ENCODE peak calls at places on chromosomes 1 and 21, in five cellular contexts. One of them, this sample, is unnamed.
A peak's percentile ranks its signal among the peaks of the same experiment; 100 is the strongest.

GRCh38 chr1:33607444-33608005 is 135.1 kb downstream of the ZSCAN20 start:
- DNase-seq in SK-N-MC: no peak
- DNase-seq in substantia nigra: no peak
- DNase-seq in AG04450: no peak
- DNase-seq in GM23338: no peak
- DNase-seq in this sample: no peak

GRCh38 chr1:54750596-54750995 is 13.7 kb downstream of the PARS2 start:
- DNase-seq in SK-N-MC: no peak
- DNase-seq in substantia nigra: no peak
- DNase-seq in AG04450: no peak
- DNase-seq in GM23338: no peak
- DNase-seq in this sample: no peak

GRCh38 chr1:96927125-96927524 is 205.5 kb downstream of the PTBP2 start:
- DNase-seq in SK-N-MC: no peak
- DNase-seq in substantia nigra: no peak
- DNase-seq in AG04450: peak; percentile 23
- DNase-seq in GM23338: no peak
- DNase-seq in this sample: no peak

GRCh38 chr1:18581420-18581880 is 49.2 kb upstream of the PAX7 start:
- DNase-seq in SK-N-MC: no peak
- DNase-seq in substantia nigra: peak; percentile 7
- DNase-seq in AG04450: no peak
- DNase-seq in GM23338: peak; percentile 79
- DNase-seq in this sample: no peak

GRCh38 chr1:26833432-26834405 is 7.2 kb downstream of the ZDHHC18 start:
- DNase-seq in SK-N-MC: no peak
- DNase-seq in substantia nigra: no peak
- DNase-seq in AG04450: no peak
- DNase-seq in GM23338: no peak
- DNase-seq in this sample: no peak

GRCh38 chr1:177983824-177984528 is 14.1 kb upstream of the SEC16B start:
- DNase-seq in SK-N-MC: no peak
- DNase-seq in substantia nigra: peak; percentile 24
- DNase-seq in AG04450: peak; percentile 92
- DNase-seq in GM23338: peak; percentile 59
- DNase-seq in this sample: peak; percentile 59

GRCh38 chr1:41215623-41216022 is 26.5 kb downstream of the SCMH1 start:
- DNase-seq in SK-N-MC: no peak
- DNase-seq in substantia nigra: no peak
- DNase-seq in AG04450: no peak
- DNase-seq in GM23338: no peak
- DNase-seq in this sample: no peak

GRCh38 chr1:50774759-50775351 is 185.2 kb downstream of the FAF1 start:
- DNase-seq in SK-N-MC: peak; percentile 45
- DNase-seq in substantia nigra: no peak
- DNase-seq in AG04450: peak; percentile 39
- DNase-seq in GM23338: peak; percentile 81
- DNase-seq in this sample: peak; percentile 5

GRCh38 chr1:222326004-222326709 is 221.7 kb downstream of the HHIPL2 start:
- DNase-seq in SK-N-MC: no peak
- DNase-seq in substantia nigra: no peak
- DNase-seq in AG04450: no peak
- DNase-seq in GM23338: no peak
- DNase-seq in this sample: no peak

GRCh38 chr1:59156526-59157196 is 140.2 kb upstream of the FGGY start:
- DNase-seq in SK-N-MC: no peak
- DNase-seq in substantia nigra: no peak
- DNase-seq in AG04450: no peak
- DNase-seq in GM23338: peak; percentile 42
- DNase-seq in this sample: no peak

GRCh38 chr1:74775735-74776134 is 42.8 kb downstream of the TYW3 start:
- DNase-seq in SK-N-MC: no peak
- DNase-seq in substantia nigra: no peak
- DNase-seq in AG04450: no peak
- DNase-seq in GM23338: no peak
- DNase-seq in this sample: no peak
- H3K27ac ChIP-seq in SK-N-MC: no peak overlapping the region
- H3K27ac ChIP-seq in substantia nigra: no peak overlapping the region
- H3K27ac ChIP-seq in AG04450: no peak overlapping the region
- H3K27ac ChIP-seq in GM23338: no peak overlapping the region
- H3K27ac ChIP-seq in this sample: no peak overlapping the region

GRCh38 chr1:150649441-150649840 is 20.0 kb upstream of the ENSA start:
- DNase-seq in SK-N-MC: no peak
- DNase-seq in substantia nigra: no peak
- DNase-seq in AG04450: no peak
- DNase-seq in GM23338: no peak
- DNase-seq in this sample: no peak
- H3K27ac ChIP-seq in SK-N-MC: no peak overlapping the region
- H3K27ac ChIP-seq in substantia nigra: no peak overlapping the region
- H3K27ac ChIP-seq in AG04450: no peak overlapping the region
- H3K27ac ChIP-seq in GM23338: no peak overlapping the region
- H3K27ac ChIP-seq in this sample: no peak overlapping the region

GRCh38 chr1:95311006-95311405 is 77.0 kb downstream of the RWDD3 start:
- DNase-seq in SK-N-MC: no peak
- DNase-seq in substantia nigra: no peak
- DNase-seq in AG04450: no peak
- DNase-seq in GM23338: no peak
- DNase-seq in this sample: no peak
- H3K27ac ChIP-seq in SK-N-MC: peak overlapping the region; percentile 73
- H3K27ac ChIP-seq in substantia nigra: no peak overlapping the region
- H3K27ac ChIP-seq in AG04450: no peak overlapping the region
- H3K27ac ChIP-seq in GM23338: peak overlapping the region; percentile 7
- H3K27ac ChIP-seq in this sample: no peak overlapping the region

GRCh38 chr1:233665575-233666270 is 51.8 kb downstream of the KCNK1 start:
- DNase-seq in SK-N-MC: no peak
- DNase-seq in substantia nigra: no peak
- DNase-seq in AG04450: no peak
- DNase-seq in GM23338: no peak
- DNase-seq in this sample: no peak
- H3K27ac ChIP-seq in SK-N-MC: no peak overlapping the region
- H3K27ac ChIP-seq in substantia nigra: no peak overlapping the region
- H3K27ac ChIP-seq in AG04450: no peak overlapping the region
- H3K27ac ChIP-seq in GM23338: no peak overlapping the region
- H3K27ac ChIP-seq in this sample: no peak overlapping the region

GRCh38 chr1:115466433-115466832 is 128.4 kb upstream of the NGF start:
- DNase-seq in SK-N-MC: no peak
- DNase-seq in substantia nigra: no peak
- DNase-seq in AG04450: no peak
- DNase-seq in GM23338: peak; percentile 47
- DNase-seq in this sample: no peak

GRCh38 chr1:115467790-115468189 is 129.7 kb upstream of the NGF start:
- DNase-seq in SK-N-MC: no peak
- DNase-seq in substantia nigra: no peak
- DNase-seq in AG04450: no peak
- DNase-seq in GM23338: no peak
- DNase-seq in this sample: no peak

GRCh38 chr1:115467196-115467595 is 129.1 kb upstream of the NGF start:
- DNase-seq in SK-N-MC: no peak
- DNase-seq in substantia nigra: no peak
- DNase-seq in AG04450: no peak
- DNase-seq in GM23338: no peak
- DNase-seq in this sample: no peak

GRCh38 chr1:115465802-115466363 is 127.8 kb upstream of the NGF start:
- DNase-seq in SK-N-MC: no peak
- DNase-seq in substantia nigra: no peak
- DNase-seq in AG04450: no peak
- DNase-seq in GM23338: no peak
- DNase-seq in this sample: no peak

DNA sequence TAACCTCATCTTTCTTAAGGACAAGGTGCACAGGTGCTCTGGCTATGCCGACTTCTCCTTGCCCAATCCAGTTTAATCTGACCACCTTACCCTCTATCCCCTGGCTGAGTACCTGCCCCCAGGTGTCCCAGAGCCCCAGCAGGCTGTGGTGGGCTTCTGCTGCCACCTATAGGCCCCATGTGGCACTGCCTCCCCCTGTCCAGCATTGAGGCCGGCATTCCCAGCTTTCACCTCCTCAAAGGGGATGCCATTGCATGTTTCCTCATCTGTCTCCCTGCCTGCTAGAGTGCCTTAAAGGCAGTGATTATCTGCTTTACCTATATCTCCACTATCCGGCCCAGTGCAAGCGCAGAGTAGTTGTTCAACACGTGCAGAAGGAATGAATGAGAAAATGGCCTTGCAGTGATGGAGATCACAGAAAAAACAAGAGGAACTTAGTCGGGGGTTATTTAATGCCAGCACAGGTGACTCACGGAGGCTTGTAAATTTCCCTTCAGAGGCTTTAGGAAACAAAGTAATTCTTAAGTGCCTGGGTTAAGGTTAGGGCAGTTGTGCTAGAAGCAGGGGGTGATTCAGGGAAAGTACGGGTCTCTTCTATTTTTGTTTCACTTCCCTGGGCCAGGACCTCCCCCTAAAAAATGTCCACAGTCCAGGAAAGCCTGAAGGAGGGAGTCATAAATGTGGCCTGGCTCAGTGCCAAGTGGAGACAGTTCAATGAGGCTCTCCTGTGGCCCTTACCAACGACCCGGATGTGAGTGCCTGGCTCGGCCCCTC is 131.8 kb upstream of the NGF start:
- DNase-seq in SK-N-MC: no peak
- DNase-seq in substantia nigra: no peak
- DNase-seq in AG04450: no peak
- DNase-seq in GM23338: peak; percentile 85
- DNase-seq in this sample: peak; percentile 31
- H3K27ac ChIP-seq in SK-N-MC: no peak overlapping the region
- H3K27ac ChIP-seq in substantia nigra: no peak overlapping the region
- H3K27ac ChIP-seq in AG04450: no peak overlapping the region
- H3K27ac ChIP-seq in GM23338: no peak overlapping the region
- H3K27ac ChIP-seq in this sample: peak overlapping the region; percentile 50

GRCh38 chr1:119448112-119448511 is 33.2 kb downstream of the HSD3B2 start:
- DNase-seq in SK-N-MC: no peak
- DNase-seq in substantia nigra: no peak
- DNase-seq in AG04450: no peak
- DNase-seq in GM23338: peak; percentile 71
- DNase-seq in this sample: no peak

GRCh38 chr1:119447344-119447743 is 32.4 kb downstream of the HSD3B2 start:
- DNase-seq in SK-N-MC: no peak
- DNase-seq in substantia nigra: no peak
- DNase-seq in AG04450: no peak
- DNase-seq in GM23338: no peak
- DNase-seq in this sample: no peak

GRCh38 chr1:119438761-119439160 is 23.8 kb downstream of the HSD3B2 start:
- DNase-seq in SK-N-MC: no peak
- DNase-seq in substantia nigra: no peak
- DNase-seq in AG04450: no peak
- DNase-seq in GM23338: no peak
- DNase-seq in this sample: no peak

GRCh38 chr1:119440908-119441307 is 26.0 kb downstream of the HSD3B2 start:
- DNase-seq in SK-N-MC: no peak
- DNase-seq in substantia nigra: no peak
- DNase-seq in AG04450: no peak
- DNase-seq in GM23338: peak; percentile 52
- DNase-seq in this sample: no peak

GRCh38 chr1:119442756-119443155 is 27.8 kb downstream of the HSD3B2 start:
- DNase-seq in SK-N-MC: no peak
- DNase-seq in substantia nigra: no peak
- DNase-seq in AG04450: no peak
- DNase-seq in GM23338: no peak
- DNase-seq in this sample: no peak
- H3K27ac ChIP-seq in SK-N-MC: no peak overlapping the region
- H3K27ac ChIP-seq in substantia nigra: no peak overlapping the region
- H3K27ac ChIP-seq in AG04450: no peak overlapping the region
- H3K27ac ChIP-seq in GM23338: no peak overlapping the region
- H3K27ac ChIP-seq in this sample: no peak overlapping the region

DNA sequence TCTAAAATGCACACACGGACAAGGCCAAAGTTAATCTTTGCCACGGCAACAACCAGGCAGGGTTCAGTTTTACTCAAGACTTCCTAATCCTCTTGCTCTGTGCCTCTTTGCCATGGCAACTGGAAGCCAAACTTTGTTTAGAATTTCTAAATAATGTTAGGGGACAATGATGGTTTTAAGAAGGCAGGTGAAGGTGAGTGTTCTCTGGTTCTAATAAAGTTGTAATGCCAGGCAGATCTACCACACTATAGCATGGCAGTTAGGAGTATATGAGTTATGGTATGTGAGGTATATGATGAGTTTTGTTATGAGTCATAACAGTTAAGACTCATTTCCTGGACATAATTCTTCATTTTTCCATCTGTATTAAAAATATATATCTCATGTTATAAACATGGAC is 2.7 kb downstream of the PTPRC start:
- DNase-seq in SK-N-MC: no peak
- DNase-seq in substantia nigra: no peak
- DNase-seq in AG04450: no peak
- DNase-seq in GM23338: no peak
- DNase-seq in this sample: no peak
- H3K27ac ChIP-seq in SK-N-MC: peak overlapping the region; percentile 6
- H3K27ac ChIP-seq in substantia nigra: no peak overlapping the region
- H3K27ac ChIP-seq in AG04450: no peak overlapping the region
- H3K27ac ChIP-seq in GM23338: no peak overlapping the region
- H3K27ac ChIP-seq in this sample: no peak overlapping the region

GRCh38 chr21:34935452-34935851 is 113.7 kb downstream of the RUNX1 start:
- DNase-seq in SK-N-MC: no peak
- DNase-seq in substantia nigra: no peak
- DNase-seq in AG04450: no peak
- DNase-seq in GM23338: no peak
- DNase-seq in this sample: no peak
- H3K27ac ChIP-seq in SK-N-MC: no peak overlapping the region
- H3K27ac ChIP-seq in substantia nigra: no peak overlapping the region
- H3K27ac ChIP-seq in AG04450: no peak overlapping the region
- H3K27ac ChIP-seq in GM23338: no peak overlapping the region
- H3K27ac ChIP-seq in this sample: no peak overlapping the region

DNA sequence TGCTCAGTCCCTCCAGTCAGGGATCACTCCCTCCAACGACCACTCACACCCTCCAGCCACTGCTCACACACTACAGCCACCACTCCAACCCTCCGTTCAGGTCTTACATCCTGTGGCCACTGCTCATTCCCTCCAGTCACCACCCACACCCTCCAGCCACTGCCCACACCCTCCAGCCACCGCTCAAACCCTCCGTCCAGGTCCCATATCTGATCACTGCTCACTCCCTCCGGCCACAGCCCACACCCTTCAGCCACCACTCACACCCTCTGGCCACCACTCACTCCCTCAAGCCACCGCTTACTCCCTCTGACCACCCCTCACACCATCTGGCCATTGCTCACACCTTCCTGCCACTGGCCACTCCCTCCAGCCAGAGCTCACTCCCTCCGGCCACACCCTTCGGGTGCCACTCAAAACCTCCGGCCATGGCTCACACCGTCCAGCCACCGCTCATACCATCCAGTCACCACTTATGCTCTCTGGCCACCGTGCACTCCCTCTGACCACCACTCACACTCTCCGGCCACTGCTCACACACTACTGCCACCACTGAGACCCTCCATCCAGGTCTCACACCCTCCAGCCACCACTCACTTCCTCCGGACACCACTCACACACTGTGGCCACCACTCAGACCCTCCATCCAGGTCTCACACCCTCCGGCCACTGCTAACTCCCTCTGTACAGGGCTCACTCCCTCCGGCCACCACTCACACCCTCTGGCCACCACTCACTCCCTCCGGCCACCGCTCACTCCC is 4.7 kb upstream of the TFF1 start:
- DNase-seq in SK-N-MC: no peak
- DNase-seq in substantia nigra: no peak
- DNase-seq in AG04450: no peak
- DNase-seq in GM23338: no peak
- DNase-seq in this sample: no peak
- H3K27ac ChIP-seq in SK-N-MC: no peak overlapping the region
- H3K27ac ChIP-seq in substantia nigra: no peak overlapping the region
- H3K27ac ChIP-seq in AG04450: no peak overlapping the region
- H3K27ac ChIP-seq in GM23338: no peak overlapping the region
- H3K27ac ChIP-seq in this sample: no peak overlapping the region